ENCODE peak calls at places on chromosome 2, in five cellular contexts. One of them, this sample, is unnamed.

GRCh38 chr2:14530506-14530905 is 102.0 kb upstream of the LRATD1 start:
- DNase-seq in pancreas: no peak
- DNase-seq in mesenchymal stem cell: no peak
- DNase-seq in A549: no peak
- DNase-seq in tibial nerve: no peak
- DNase-seq in this sample: no peak

GRCh38 chr2:149903626-149904025 is 316.1 kb upstream of the MMADHC start:
- DNase-seq in pancreas: no peak
- DNase-seq in tibial nerve: no peak
- DNase-seq in mesenchymal stem cell: no peak
- DNase-seq in A549: no peak
- DNase-seq in this sample: no peak

GRCh38 chr2:152400607-152401214 is 65.7 kb downstream of the FMNL2 start:
- DNase-seq in A549: no peak
- DNase-seq in pancreas: no peak
- DNase-seq in tibial nerve: no peak
- DNase-seq in mesenchymal stem cell: no peak
- DNase-seq in this sample: no peak

GRCh38 chr2:236113425-236113824 is 54.8 kb downstream of the GBX2 start:
- DNase-seq in A549: no peak
- DNase-seq in tibial nerve: no peak
- DNase-seq in pancreas: no peak
- DNase-seq in mesenchymal stem cell: no peak
- DNase-seq in this sample: no peak

GRCh38 chr2:70087703-70088507 is 628 bp downstream of the PCBP1 start:
- DNase-seq in mesenchymal stem cell: peak
- DNase-seq in tibial nerve: peak
- DNase-seq in A549: peak
- DNase-seq in pancreas: peak
- DNase-seq in this sample: peak

GRCh38 chr2:104620840-104621239 is 233.1 kb upstream of the POU3F3 start:
- DNase-seq in A549: no peak
- DNase-seq in pancreas: no peak
- DNase-seq in tibial nerve: no peak
- DNase-seq in mesenchymal stem cell: no peak
- DNase-seq in this sample: no peak

GRCh38 chr2:95347681-95348608 is 50.8 kb downstream of the KCNIP3 start:
- DNase-seq in tibial nerve: no peak
- DNase-seq in pancreas: peak
- DNase-seq in A549: no peak
- DNase-seq in mesenchymal stem cell: no peak
- DNase-seq in this sample: no peak

GRCh38 chr2:154350911-154351310 is 347.6 kb upstream of the KCNJ3 start:
- DNase-seq in mesenchymal stem cell: no peak
- DNase-seq in tibial nerve: no peak
- DNase-seq in A549: peak
- DNase-seq in pancreas: no peak
- DNase-seq in this sample: no peak

GRCh38 chr2:58042486-58042970 is 4.1 kb upstream of the VRK2 start:
- DNase-seq in tibial nerve: no peak
- DNase-seq in pancreas: no peak
- DNase-seq in A549: peak
- DNase-seq in mesenchymal stem cell: peak
- DNase-seq in this sample: no peak

GRCh38 chr2:68365087-68365486 is at the start of gene PLEK:
- DNase-seq in pancreas: peak
- DNase-seq in A549: no peak
- DNase-seq in mesenchymal stem cell: no peak
- DNase-seq in tibial nerve: peak
- DNase-seq in this sample: no peak

GRCh38 chr2:85413592-85414421 is 3.6 kb upstream of the CAPG start:
- DNase-seq in mesenchymal stem cell: peak
- DNase-seq in A549: no peak
- DNase-seq in pancreas: no peak
- DNase-seq in tibial nerve: no peak
- DNase-seq in this sample: no peak

GRCh38 chr2:165524720-165525119 is 55.2 kb downstream of the CSRNP3 start:
- DNase-seq in mesenchymal stem cell: peak
- DNase-seq in A549: no peak
- DNase-seq in tibial nerve: no peak
- DNase-seq in pancreas: no peak
- DNase-seq in this sample: no peak

GRCh38 chr2:10982931-10983701 is 71.4 kb downstream of the KCNF1 start:
- DNase-seq in mesenchymal stem cell: peak
- DNase-seq in pancreas: no peak
- DNase-seq in tibial nerve: no peak
- DNase-seq in A549: no peak
- DNase-seq in this sample: no peak

GRCh38 chr2:223041527-223042109 is 10.4 kb upstream of the KCNE4 start:
- DNase-seq in tibial nerve: peak
- DNase-seq in mesenchymal stem cell: peak
- DNase-seq in A549: peak
- DNase-seq in pancreas: peak
- DNase-seq in this sample: no peak

GRCh38 chr2:10768063-10768507 is 44.5 kb downstream of the PDIA6 start:
- DNase-seq in A549: no peak
- DNase-seq in mesenchymal stem cell: no peak
- DNase-seq in pancreas: no peak
- DNase-seq in tibial nerve: no peak
- DNase-seq in this sample: no peak

GRCh38 chr2:44715671-44716077 is 225.8 kb upstream of the SIX3 start:
- DNase-seq in pancreas: no peak
- DNase-seq in tibial nerve: no peak
- DNase-seq in A549: peak
- DNase-seq in mesenchymal stem cell: peak
- DNase-seq in this sample: no peak

GRCh38 chr2:3547915-3548314 is 10.2 kb downstream of the RNASEH1 start:
- DNase-seq in mesenchymal stem cell: no peak
- DNase-seq in pancreas: no peak
- DNase-seq in A549: no peak
- DNase-seq in tibial nerve: no peak
- DNase-seq in this sample: no peak

GRCh38 chr2:234607691-234608090 is 110.8 kb upstream of the ARL4C start:
- DNase-seq in pancreas: no peak
- DNase-seq in mesenchymal stem cell: no peak
- DNase-seq in tibial nerve: no peak
- DNase-seq in A549: no peak
- DNase-seq in this sample: no peak

GRCh38 chr2:241680827-241681599 is 5.6 kb downstream of the DTYMK start:
- DNase-seq in tibial nerve: peak
- DNase-seq in mesenchymal stem cell: peak
- DNase-seq in A549: peak
- DNase-seq in pancreas: no peak
- DNase-seq in this sample: no peak

GRCh38 chr2:109453596-109453995 is 160.2 kb downstream of the SEPTIN10 start:
- DNase-seq in tibial nerve: no peak
- DNase-seq in mesenchymal stem cell: no peak
- DNase-seq in pancreas: no peak
- DNase-seq in A549: no peak
- DNase-seq in this sample: no peak

GRCh38 chr2:64908406-64908805 is 80.8 kb upstream of the SLC1A4 start:
- DNase-seq in A549: no peak
- DNase-seq in pancreas: no peak
- DNase-seq in tibial nerve: no peak
- DNase-seq in mesenchymal stem cell: no peak
- DNase-seq in this sample: no peak

GRCh38 chr2:102313950-102314349 is 2.6 kb downstream of the IL1RL1 start:
- DNase-seq in pancreas: no peak
- DNase-seq in mesenchymal stem cell: peak
- DNase-seq in A549: no peak
- DNase-seq in tibial nerve: no peak
- DNase-seq in this sample: no peak

DNA sequence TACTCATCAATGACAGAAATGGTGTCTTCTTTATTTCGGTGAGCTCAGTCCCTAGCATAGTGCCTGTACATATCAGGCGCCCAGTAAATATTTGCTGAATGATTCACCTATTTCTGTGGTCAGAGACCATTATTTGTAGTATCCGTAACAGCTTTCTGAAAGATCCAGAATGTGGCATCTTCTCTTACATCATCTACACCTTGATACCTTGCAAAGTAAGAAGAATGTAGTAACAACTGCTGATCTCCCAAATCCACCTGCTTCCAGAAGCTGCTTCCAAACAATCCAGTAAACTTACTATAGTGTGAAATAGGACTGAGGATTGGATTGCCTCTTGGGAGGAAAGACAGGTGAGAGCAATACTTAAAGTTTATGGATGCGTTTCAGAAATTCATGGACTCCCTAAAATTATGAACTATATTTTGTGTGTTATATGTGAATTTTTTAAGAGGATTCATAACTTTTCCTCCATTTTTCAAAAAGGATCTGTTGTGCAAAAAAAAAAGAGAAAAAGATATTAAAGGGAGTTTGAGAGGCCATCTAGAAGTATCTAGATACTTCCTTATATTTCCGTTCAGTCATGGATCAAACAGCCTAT is 945 bp upstream of the ASXL2 start:
- DNase-seq in mesenchymal stem cell: peak
- DNase-seq in pancreas: no peak
- DNase-seq in tibial nerve: no peak
- DNase-seq in A549: peak
- DNase-seq in this sample: no peak
- H3K4me3 ChIP-seq in mesenchymal stem cell: no peak
- H3K4me3 ChIP-seq in pancreas: peak
- H3K4me3 ChIP-seq in tibial nerve: no peak
- H3K4me3 ChIP-seq in A549: peak
- H3K4me3 ChIP-seq in this sample: peak

DNA sequence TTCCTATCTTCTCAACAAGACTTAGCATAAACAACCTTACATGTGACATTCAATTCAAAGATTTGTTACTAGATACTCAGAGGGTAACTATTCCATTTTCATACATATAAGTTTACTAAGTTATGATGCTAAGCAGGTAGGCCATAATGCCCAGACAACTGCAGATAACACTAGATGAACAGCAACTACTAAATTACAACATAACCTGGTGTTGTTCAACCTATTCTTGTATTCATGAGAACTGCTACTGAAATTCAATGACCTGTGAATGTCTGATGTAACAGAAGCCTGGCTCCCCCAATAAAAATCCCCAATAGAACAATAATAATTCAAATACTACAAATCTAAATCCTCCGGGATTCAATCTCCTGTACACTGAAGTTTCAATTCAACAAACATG is 24.8 kb downstream of the FEZ2 start:
- DNase-seq in A549: no peak
- DNase-seq in tibial nerve: no peak
- DNase-seq in mesenchymal stem cell: no peak
- DNase-seq in pancreas: no peak
- DNase-seq in this sample: no peak
- H3K27ac ChIP-seq in A549: no peak
- H3K27ac ChIP-seq in tibial nerve: no peak
- H3K27ac ChIP-seq in mesenchymal stem cell: no peak
- H3K27ac ChIP-seq in pancreas: no peak
- H3K27ac ChIP-seq in this sample: no peak

GRCh38 chr2:210224660-210225460 is at the start of gene ACADL:
- DNase-seq in A549: peak
- DNase-seq in mesenchymal stem cell: peak
- DNase-seq in tibial nerve: peak
- DNase-seq in pancreas: peak
- DNase-seq in this sample: no peak
- H3K4me3 ChIP-seq in A549: peak
- H3K4me3 ChIP-seq in mesenchymal stem cell: peak
- H3K4me3 ChIP-seq in tibial nerve: peak
- H3K4me3 ChIP-seq in pancreas: peak
- H3K4me3 ChIP-seq in this sample: no peak

GRCh38 chr2:24435391-24436316 is 55.4 kb upstream of the NCOA1 start:
- DNase-seq in mesenchymal stem cell: peak
- DNase-seq in A549: no peak
- DNase-seq in tibial nerve: peak
- DNase-seq in pancreas: peak
- DNase-seq in this sample: no peak

GRCh38 chr2:24439280-24439970 is 51.6 kb upstream of the NCOA1 start:
- DNase-seq in mesenchymal stem cell: no peak
- DNase-seq in pancreas: no peak
- DNase-seq in A549: no peak
- DNase-seq in tibial nerve: no peak
- DNase-seq in this sample: no peak

GRCh38 chr2:24432121-24432520 is 58.9 kb upstream of the NCOA1 start:
- DNase-seq in mesenchymal stem cell: no peak
- DNase-seq in pancreas: no peak
- DNase-seq in tibial nerve: no peak
- DNase-seq in A549: no peak
- DNase-seq in this sample: no peak

GRCh38 chr2:24438106-24438505 is 52.9 kb upstream of the NCOA1 start:
- DNase-seq in mesenchymal stem cell: peak
- DNase-seq in A549: no peak
- DNase-seq in pancreas: no peak
- DNase-seq in tibial nerve: no peak
- DNase-seq in this sample: no peak

DNA sequence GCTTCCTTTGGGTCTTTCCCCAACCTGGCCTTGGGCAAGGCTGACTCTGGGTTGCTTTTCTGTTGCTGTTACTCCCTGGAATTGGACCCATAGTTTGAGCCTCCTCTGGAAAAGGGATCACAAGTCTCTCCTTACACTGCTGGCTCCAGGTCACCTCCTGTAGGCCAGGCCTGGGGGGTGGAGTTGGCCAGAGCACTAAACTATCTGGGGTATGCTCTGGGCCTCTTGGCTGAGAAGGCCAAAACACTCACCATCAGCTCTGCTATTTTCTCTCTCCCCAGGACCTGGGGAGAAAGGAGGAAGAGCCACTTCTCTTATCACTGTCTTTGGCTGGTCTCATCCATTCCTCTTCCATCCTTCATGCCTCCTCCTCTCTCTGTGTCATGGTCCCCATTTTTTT is 56.5 kb upstream of the NCOA1 start:
- DNase-seq in mesenchymal stem cell: no peak
- DNase-seq in tibial nerve: no peak
- DNase-seq in A549: no peak
- DNase-seq in pancreas: no peak
- DNase-seq in this sample: no peak
- H3K27ac ChIP-seq in mesenchymal stem cell: no peak
- H3K27ac ChIP-seq in tibial nerve: no peak
- H3K27ac ChIP-seq in A549: no peak
- H3K27ac ChIP-seq in pancreas: no peak
- H3K27ac ChIP-seq in this sample: no peak